ENCODE peak calls at places on chromosomes 7 and 10, in ten cellular contexts. F, L, E, T, I, J, W, X, D and H are unnamed samples.

GRCh38 chr10:19745672-19746071 is 70.6 kb upstream of the PLXDC2 start:
- DNase-seq in T (no peak), E (no peak), I (no peak), W (no peak), D (no peak), L (no peak), J (no peak), X (no peak), F (no peak), H (no peak)

GRCh38 chr10:78813526-78814429 is 255.0 kb upstream of the ZMIZ1 start:
- DNase-seq in I (no peak), L (no peak), X (no peak), J (no peak), T (no peak), E (no peak), W (no peak), D (no peak), F (no peak), H (no peak)

GRCh38 chr10:118508863-118509262 is 86.6 kb downstream of the PRLHR start:
- DNase-seq in W (no peak), J (no peak), F (no peak), L (no peak), D (no peak), X (peak), E (no peak), I (no peak), T (no peak), H (no peak)

GRCh38 chr10:28274475-28274874 is 28.4 kb downstream of the MPP7 start:
- DNase-seq in D (no peak), F (no peak), T (no peak), L (no peak), W (no peak), E (no peak), J (no peak), I (no peak), X (no peak), H (no peak)

GRCh38 chr7:92614586-92615237 is 24.5 kb upstream of the FAM133B start:
- DNase-seq in F (no peak), D (no peak), J (no peak), T (no peak), L (no peak), I (no peak), E (no peak), X (no peak), W (no peak), H (no peak)

GRCh38 chr10:132355297-132355696 is 23.3 kb downstream of the LRRC27 start:
- DNase-seq in X (no peak), T (no peak), L (no peak), D (no peak), J (no peak), E (no peak), F (no peak), I (no peak), W (no peak), H (no peak)

GRCh38 chr7:75840029-75840428 is 26.4 kb upstream of the CCL24 start:
- DNase-seq in L (no peak), T (no peak), X (no peak), D (no peak), E (no peak), J (no peak), I (no peak), F (no peak), W (no peak), H (no peak)

GRCh38 chr10:131178521-131178920 is 133.0 kb downstream of the TCERG1L start:
- DNase-seq in E (no peak), J (no peak), T (no peak), L (no peak), W (no peak), F (no peak), D (no peak), I (no peak), X (no peak), H (no peak)

GRCh38 chr7:79709574-79710409 is 256.3 kb upstream of the MAGI2 start:
- DNase-seq in L (peak), W (no peak), T (no peak), D (peak), J (no peak), I (no peak), X (peak), F (no peak), E (peak), H (no peak)

GRCh38 chr7:49403844-49404243 is 369.6 kb upstream of the VWC2 start:
- DNase-seq in E (no peak), I (no peak), J (no peak), D (no peak), W (no peak), X (no peak), F (no peak), T (no peak), L (no peak), H (no peak)

GRCh38 chr10:119447823-119448546 is 94.5 kb downstream of the RGS10 start:
- DNase-seq in I (no peak), T (no peak), L (no peak), J (peak), F (no peak), X (no peak), W (no peak), E (no peak), D (no peak), H (no peak)

GRCh38 chr7:156746891-156747290 is 106.3 kb downstream of the RNF32 start:
- DNase-seq in T (no peak), D (no peak), F (no peak), I (no peak), E (no peak), J (no peak), L (no peak), W (no peak), X (no peak), H (no peak)

GRCh38 chr7:112707655-112708054 is 82.5 kb downstream of the TMEM168 start:
- DNase-seq in I (no peak), X (no peak), F (no peak), L (no peak), J (no peak), D (no peak), T (no peak), E (no peak), W (no peak), H (no peak)

GRCh38 chr7:38561166-38561565 is 70.0 kb downstream of the AMPH start:
- DNase-seq in D (no peak), J (no peak), W (no peak), L (no peak), F (no peak), T (no peak), E (peak), I (no peak), X (peak), H (no peak)

GRCh38 chr7:95089414-95089813 is 182.0 kb downstream of the PPP1R9A start:
- DNase-seq in X (no peak), E (no peak), I (no peak), W (no peak), D (no peak), T (no peak), L (no peak), J (no peak), F (no peak), H (no peak)

GRCh38 chr10:4107328-4107851 is 322.4 kb upstream of the KLF6 start:
- DNase-seq in F (no peak), J (no peak), W (no peak), E (no peak), I (no peak), X (no peak), T (no peak), D (no peak), L (peak), H (no peak)

GRCh38 chr10:44937201-44938005 is 22.2 kb upstream of the RASSF4 start:
- DNase-seq in T (no peak), I (no peak), F (no peak), W (no peak), E (no peak), D (no peak), J (no peak), X (no peak), L (peak), H (no peak)

GRCh38 chr10:12984165-12984747 is 17.3 kb downstream of the CCDC3 start:
- DNase-seq in D (no peak), J (no peak), E (no peak), W (no peak), I (no peak), F (no peak), T (no peak), L (peak), X (peak), H (no peak)

GRCh38 chr10:79320785-79321493 is 26.3 kb upstream of the PPIF start:
- DNase-seq in X (peak), J (peak), D (no peak), F (no peak), T (no peak), L (peak), E (peak), I (no peak), W (no peak), H (no peak)

GRCh38 chr10:1651280-1651975 is 85.9 kb downstream of the ADARB2 start:
- DNase-seq in W (no peak), I (no peak), X (no peak), T (no peak), E (no peak), D (no peak), L (no peak), J (no peak), F (no peak), H (no peak)